ENCODE peak calls at places on chromosomes 4 and X, in four cellular contexts. U is activated T-helper 1 cell treated with anti-CD3 and anti-CD28 coated beads, Interleukin-2, amount 50 U/mL, for 16 hours; O is activated CD8-positive, alpha-beta memory T cell treated with anti-CD3 and anti-CD28 coated beads, Interleukin-2, amount 50 U/mL, for 4 hours; E is fibroblast of pulmonary artery. H is an unnamed sample.

GRCh38 chrX:41025926-41026325 is 59.3 kb upstream of the USP9X start:
- DNase-seq in U (no peak), E (peak), O (no peak), H (peak)

GRCh38 chr4:97912151-97912550 is 231.1 kb downstream of the STPG2 start:
- DNase-seq in U (no peak), E (no peak), O (no peak), H (no peak)

GRCh38 chr4:16224264-16224663 is 2.0 kb downstream of the TAPT1 start:
- DNase-seq in E (no peak), U (no peak), O (no peak), H (no peak)

GRCh38 chr4:111398906-111399330 is 746.3 kb upstream of the FAM241A start:
- DNase-seq in O (no peak), U (no peak), E (peak), H (no peak)

GRCh38 chr4:111681751-111682150 is 463.5 kb upstream of the FAM241A start:
- DNase-seq in O (no peak), U (no peak), E (no peak), H (no peak)

GRCh38 chr4:69323284-69323683 is 43.0 kb downstream of the UGT2B28 start:
- DNase-seq in O (no peak), E (no peak), U (no peak), H (no peak)

GRCh38 chrX:120308558-120308957 is 2.7 kb downstream of the TMEM255A start:
- DNase-seq in E (no peak), O (no peak), U (no peak), H (no peak)

GRCh38 chr4:89298788-89299152 is 8.8 kb downstream of the GPRIN3 start:
- DNase-seq in E (peak), O (no peak), U (no peak), H (peak)

GRCh38 chr4:94621491-94622080 is 136.2 kb upstream of the BMPR1B start:
- DNase-seq in E (peak), U (no peak), O (no peak), H (peak)

GRCh38 chr4:19381068-19381467 is 870.6 kb upstream of the SLIT2 start:
- DNase-seq in E (peak), U (no peak), O (no peak), H (peak)

GRCh38 chr4:157013656-157014055 is 42.1 kb upstream of the PDGFC start:
- DNase-seq in E (peak), O (no peak), U (no peak), H (no peak)